ENCODE peak calls at places on chromosomes 4 and X, in six cellular contexts. Y is ureter, Z is fibroblast of lung, I is nucleus accumbens, U is mesothelial cell of epicardium, P is NCI-H146. W is an unnamed sample.

GRCh38 chrX:101028562-101028961 is 23.3 kb downstream of the TRMT2B start:
- DNase-seq in U (no peak), Y (no peak), I (no peak), Z (no peak), P (no peak), W (no peak)

GRCh38 chr4:2850966-2851782 is 7.5 kb downstream of the ADD1 start:
- DNase-seq in U (no peak), I (no peak), Y (no peak), Z (peak; percentile 71), P (no peak), W (no peak)

GRCh38 chrX:37640142-37640541 is 45.4 kb upstream of the XK start:
- DNase-seq in Y (no peak), I (no peak), P (no peak), Z (no peak), U (no peak), W (no peak)

GRCh38 chrX:98398542-98398941 is 1514.8 kb downstream of the RPA4 start:
- DNase-seq in I (no peak), P (no peak), Z (no peak), Y (no peak), U (no peak), W (no peak)

GRCh38 chr4:86319390-86319789 is 40.5 kb downstream of the MAPK10 start:
- DNase-seq in P (no peak), U (no peak), Z (no peak), Y (no peak), I (no peak), W (no peak)

GRCh38 chrX:136812286-136812685 is 31.6 kb upstream of the ARHGEF6 start:
- DNase-seq in Y (no peak), P (no peak), U (no peak), Z (peak; percentile 48), I (no peak), W (no peak)

GRCh38 chr4:152342293-152342692 is 193.6 kb downstream of the FBXW7 start:
- DNase-seq in P (no peak), I (no peak), Y (no peak), Z (peak; percentile 17), U (no peak), W (no peak)

GRCh38 chrX:29634516-29634915 is 580.8 kb upstream of the MAGEB2 start:
- DNase-seq in P (no peak), Y (no peak), Z (no peak), I (no peak), U (no peak), W (no peak)

GRCh38 chr4:41935652-41936021 is 408 bp downstream of the TMEM33 start:
- DNase-seq in I (no peak), U (no peak), P (no peak), Y (no peak), Z (peak; percentile 24), W (no peak)

GRCh38 chr4:53786632-53787031 is 195.3 kb upstream of the LNX1 start:
- DNase-seq in U (no peak), Z (peak; percentile 78), P (no peak), Y (no peak), I (no peak), W (no peak)

GRCh38 chr4:39043058-39043696 is 11.0 kb upstream of the TMEM156 start:
- DNase-seq in U (no peak), Z (no peak), Y (no peak), I (no peak), P (no peak), W (no peak)

GRCh38 chr4:155207534-155208257 is 740 bp upstream of the NPY2R start:
- DNase-seq in Z (no peak), U (peak; percentile 43), Y (no peak), P (no peak), I (no peak), W (no peak)

GRCh38 chrX:81875800-81876199 is 673.9 kb downstream of the SH3BGRL start:
- DNase-seq in Z (no peak), Y (no peak), U (no peak), P (no peak), I (no peak), W (no peak)

GRCh38 chr4:148998719-148999118 is 556.5 kb upstream of the NR3C2 start:
- DNase-seq in U (no peak), I (no peak), Z (peak; percentile 24), P (no peak), Y (no peak), W (no peak)

GRCh38 chrX:13220916-13221315 is 98.9 kb downstream of the ATXN3L start:
- DNase-seq in U (no peak), Z (peak; percentile 63), P (no peak), I (no peak), Y (no peak), W (no peak)

GRCh38 chr4:41487868-41488267 is 50.1 kb upstream of the LIMCH1 start:
- DNase-seq in U (no peak), P (no peak), Y (no peak), I (no peak), Z (no peak), W (no peak)

GRCh38 chr4:6354119-6354518 is 84.5 kb downstream of the WFS1 start:
- DNase-seq in U (no peak), I (no peak), Y (no peak), P (no peak), Z (no peak), W (no peak)

GRCh38 chrX:17547658-17548057 is 172.7 kb downstream of the NHS start:
- DNase-seq in P (peak; percentile 87), U (no peak), I (no peak), Y (peak; percentile 56), Z (peak; percentile 86), W (no peak)

GRCh38 chr4:157115613-157116340 is 39.8 kb downstream of the GLRB start:
- DNase-seq in Y (no peak), Z (peak; percentile 67), I (no peak), U (no peak), P (no peak), W (no peak)

GRCh38 chr4:125389713-125390112 is 75.0 kb downstream of the FAT4 start:
- DNase-seq in I (no peak), U (no peak), Y (no peak), P (no peak), Z (peak; percentile 94), W (no peak)

GRCh38 chr4:128228778-128229457 is 58.7 kb downstream of the PGRMC2 start:
- DNase-seq in Z (peak; percentile 38), P (peak; percentile 9), I (no peak), U (no peak), Y (no peak), W (no peak)

GRCh38 chrX:139530550-139530949 is at the start of gene F9:
- DNase-seq in P (no peak), Y (no peak), U (no peak), I (no peak), Z (no peak), W (no peak)

GRCh38 chr4:107665001-107665400 is 55.0 kb downstream of the PAPSS1 start:
- DNase-seq in U (no peak), Y (no peak), Z (no peak), P (no peak), I (no peak), W (no peak)

GRCh38 chr4:17111959-17112659 is 213.7 kb upstream of the LDB2 start:
- DNase-seq in I (peak; percentile 14), Y (no peak), Z (no peak), P (no peak), U (no peak), W (no peak)

W was measured in activated effector memory CD4-positive, alpha-beta T cell treated with Interleukin-2 at 50 U/mL for 16 hours.